ENCODE peak calls at places on chromosomes 5 and 9, in five cellular contexts. X is HepG2, T is A549, E is K562, D is HCT116. Y is an unnamed sample. For H3K4me1, the result is how much of the 10 kb centered on the place peaks cover.

GRCh38 chr9:114883709-114884108 is 46.7 kb downstream of the TNFSF8 start:
- DNase-seq in X (no peak), T (no peak), E (no peak), D (no peak), Y (no peak)

GRCh38 chr5:160271396-160271795 is 41.0 kb downstream of the CCNJL start:
- DNase-seq in X (no peak), T (no peak), E (no peak), D (no peak), Y (no peak)

GRCh38 chr5:149024477-149024876 is 38.4 kb downstream of the SH3TC2 start:
- DNase-seq in X (no peak), T (no peak), E (no peak), D (no peak), Y (no peak)

GRCh38 chr9:33112099-33112498 is 35.6 kb upstream of the SMU1 start:
- DNase-seq in X (no peak), T (no peak), E (no peak), D (no peak), Y (no peak)

GRCh38 chr5:109310315-109310714 is 99.5 kb downstream of the PJA2 start:
- DNase-seq in X (no peak), T (no peak), E (no peak), D (no peak), Y (no peak)

GRCh38 chr9:114789006-114789405 is 16.8 kb downstream of the TNFSF15 start:
- DNase-seq in X (no peak), T (no peak), E (no peak), D (no peak), Y (no peak)

GRCh38 chr5:115150512-115150911 is 19.2 kb downstream of the TRIM36 start:
- DNase-seq in X (no peak), T (no peak), E (no peak), D (no peak), Y (no peak)

GRCh38 chr5:169071-169727 is 22.1 kb upstream of the LRRC14B start:
- DNase-seq in X (no peak), T (no peak), E (no peak), D (no peak), Y (no peak)

GRCh38 chr9:127187231-127187956 is 65.0 kb upstream of the ANGPTL2 start:
- DNase-seq in X (peak), T (peak), E (peak), D (peak), Y (no peak)

GRCh38 chr5:61332369-61332745 is 299 bp downstream of the ZSWIM6 start:
- DNase-seq in X (no peak), T (no peak), E (no peak), D (no peak), Y (no peak)

GRCh38 chr5:172846249-172846648 is 12.2 kb downstream of the ERGIC1 start:
- DNase-seq in X (no peak), T (no peak), E (no peak), D (no peak), Y (no peak)

GRCh38 chr5:76766746-76767145 is 50.8 kb downstream of the F2R start:
- DNase-seq in X (no peak), T (no peak), E (no peak), D (peak), Y (no peak)

GRCh38 chr5:96302174-96302738 is 130.8 kb downstream of the PCSK1 start:
- DNase-seq in X (no peak), T (no peak), E (no peak), D (no peak), Y (no peak)

GRCh38 chr9:136596630-136597031 is 50.8 kb upstream of the NOTCH1 start:
- DNase-seq in X (peak), T (no peak), E (no peak), D (no peak), Y (no peak)

GRCh38 chr5:54624671-54625583 is 107.4 kb downstream of the SNX18 start:
- DNase-seq in X (no peak), T (no peak), E (no peak), D (no peak), Y (no peak)

GRCh38 chr9:129236441-129237145 is 58.5 kb upstream of the IER5L start:
- DNase-seq in X (no peak), T (no peak), E (no peak), D (no peak), Y (no peak)

GRCh38 chr5:39652036-39652435 is 227.3 kb upstream of the DAB2 start:
- DNase-seq in X (no peak), T (no peak), E (no peak), D (no peak), Y (no peak)

GRCh38 chr5:141657937-141658545 is 6.8 kb upstream of the FCHSD1 start:
- DNase-seq in X (peak), T (peak), E (peak), D (peak), Y (no peak)

GRCh38 chr9:81317223-81317622 is 372.1 kb downstream of the TLE1 start:
- DNase-seq in X (peak), T (no peak), E (no peak), D (no peak), Y (no peak)

GRCh38 chr9:108212179-108212578 is 643.6 kb downstream of the ACTL7B start:
- DNase-seq in X (no peak), T (no peak), E (no peak), D (no peak), Y (no peak)

GRCh38 chr5:66694036-66694435 is 97.8 kb downstream of the MAST4 start:
- DNase-seq in X (no peak), T (no peak), E (no peak), D (no peak), Y (no peak)

GRCh38 chr9:123322771-123323481 is 33.1 kb upstream of the CRB2 start:
- DNase-seq in X (no peak), T (no peak), E (no peak), D (no peak), Y (no peak)

GRCh38 chr9:134379774-134380431 is 53.6 kb downstream of the RXRA start:
- DNase-seq in X (no peak), T (peak), E (no peak), D (peak), Y (no peak)

GRCh38 chr5:153276151-153276550 is 214.3 kb upstream of the GRIA1 start:
- DNase-seq in X (peak), T (peak), E (peak), D (no peak), Y (no peak)

GRCh38 chr5:170292509-170292908 is 5.1 kb downstream of the LCP2 start:
- DNase-seq in X (no peak), T (no peak), E (no peak), D (no peak), Y (no peak)

GRCh38 chr5:134223406-134224251 is 2.2 kb downstream of the PPP2CA start:
- DNase-seq in X (no peak), T (peak), E (no peak), D (no peak), Y (no peak)

GRCh38 chr9:69379250-69379982 is 54.4 kb downstream of the ENTREP1 start:
- DNase-seq in X (no peak), T (peak), E (no peak), D (no peak), Y (no peak)

GRCh38 chr5:77993799-77994318 is 217.7 kb upstream of the TBCA start:
- DNase-seq in X (no peak), T (no peak), E (no peak), D (no peak), Y (no peak)

GRCh38 chr5:137778772-137779564 is 24.8 kb upstream of the HNRNPA0 start:
- DNase-seq in X (peak), T (peak), E (peak), D (peak), Y (peak)

GRCh38 chr9:84711936-84712335 is 42.4 kb downstream of the NTRK2 start:
- DNase-seq in X (no peak), T (peak), E (no peak), D (no peak), Y (no peak)

GRCh38 chr5:169941542-169941941 is 38.8 kb downstream of the INSYN2B start:
- DNase-seq in X (no peak), T (no peak), E (no peak), D (no peak), Y (no peak)

GRCh38 chr9:129125478-129125877 is 14.3 kb downstream of the PTPA start:
- DNase-seq in X (no peak), T (peak), E (no peak), D (peak), Y (no peak)

GRCh38 chr5:1727571-1727970 is 72.1 kb downstream of the MRPL36 start:
- DNase-seq in X (no peak), T (no peak), E (no peak), D (no peak), Y (no peak)

GRCh38 chr9:130474131-130474530 is 29.4 kb downstream of the ASS1 start:
- DNase-seq in X (no peak), T (no peak), E (no peak), D (no peak), Y (no peak)

GRCh38 chr5:39461007-39461682 is 36.4 kb upstream of the DAB2 start:
- DNase-seq in X (no peak), T (no peak), E (no peak), D (no peak), Y (no peak)

GRCh38 chr9:119216891-119217290 is 152.3 kb downstream of the BRINP1 start:
- DNase-seq in X (no peak), T (no peak), E (no peak), D (no peak), Y (no peak)

GRCh38 chr5:117394506-117395157 is 820.0 kb upstream of the SEMA6A start:
- DNase-seq in X (no peak), T (no peak), E (no peak), D (no peak), Y (no peak)

GRCh38 chr9:115739096-115739875 is 414.3 kb upstream of the PAPPA start:
- DNase-seq in X (no peak), T (no peak), E (no peak), D (no peak), Y (no peak)

GRCh38 chr9:22108581-22109370 is 99.7 kb upstream of the CDKN2B start:
- DNase-seq in X (no peak), T (no peak), E (no peak), D (no peak), Y (no peak)

DNA sequence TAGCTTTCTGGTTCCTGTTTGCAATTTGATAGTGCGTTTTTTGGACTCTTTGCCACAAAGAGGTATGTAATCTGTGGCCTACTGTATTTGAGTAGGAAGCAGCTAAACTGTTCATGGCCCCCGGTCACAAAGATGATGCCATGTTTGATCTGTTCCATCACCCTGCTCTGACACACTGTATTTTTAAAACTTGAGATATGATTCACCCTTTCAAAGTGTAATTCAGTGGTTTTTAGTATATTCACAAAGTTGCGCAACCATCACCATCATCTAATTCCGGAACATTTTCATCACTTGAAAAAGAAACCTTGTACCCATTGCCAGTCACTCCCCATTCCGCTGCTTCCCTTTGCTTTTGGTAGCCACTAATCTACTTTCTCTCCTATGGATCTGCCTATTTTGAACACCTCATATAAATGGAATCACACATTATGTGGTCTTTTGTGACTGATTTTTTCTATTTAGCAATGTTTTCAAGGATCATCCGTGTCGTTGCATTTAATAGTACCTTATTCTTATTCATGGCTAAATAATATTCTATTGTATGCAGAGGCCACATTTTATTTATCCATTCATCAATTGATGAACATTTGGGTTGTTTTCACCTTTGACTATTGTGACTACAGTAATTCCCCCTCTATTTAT is 141.6 kb downstream of the NR3C1 start:
- DNase-seq in X (no peak), T (no peak), E (no peak), D (no peak), Y (no peak)
- TF ChIP-seq REST in X (no peak), T (no peak), E (no peak), D (no peak), Y (no peak)

DNA sequence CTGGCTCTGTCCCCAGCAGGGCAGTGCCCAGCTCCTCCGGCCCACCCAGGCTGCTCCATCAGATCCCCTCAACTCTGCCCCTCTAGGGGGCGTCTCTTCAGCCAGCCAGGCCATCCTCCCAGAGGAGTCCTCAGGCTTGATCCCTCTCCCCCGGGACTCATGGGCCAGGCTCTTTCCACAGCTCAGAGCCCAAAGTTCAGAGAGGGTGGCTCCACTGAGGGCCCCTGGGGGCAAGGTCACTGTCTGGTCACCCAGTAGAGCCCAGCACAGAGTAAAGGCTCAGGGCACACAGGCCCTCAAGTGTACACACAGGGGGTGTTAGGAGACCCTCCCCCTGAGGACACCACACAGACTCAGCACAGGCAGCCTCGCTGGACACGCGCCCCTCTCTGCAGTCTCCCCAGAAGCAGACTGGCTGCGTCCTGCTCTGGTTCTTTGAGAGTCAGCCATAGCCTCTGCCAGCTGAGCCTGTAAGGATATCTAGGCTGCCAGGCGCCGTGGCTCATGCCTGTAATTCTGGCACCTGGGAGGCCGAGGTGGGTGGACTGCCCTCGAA is 64.8 kb downstream of the PAX5 start:
- DNase-seq in X (peak), T (no peak), E (no peak), D (no peak), Y (no peak)
- TF ChIP-seq CTCF in X (peak), T (no peak), E (no peak), D (no peak), Y (no peak)

GRCh38 chr5:132455614-132456115 is 34.9 kb downstream of the IRF1 start:
- DNase-seq in X (peak), T (no peak), E (no peak), D (no peak), Y (no peak)
- H3K4me1 ChIP-seq in X (half or more), T (under half), E (under half), D (under half), Y (under half)

DNA sequence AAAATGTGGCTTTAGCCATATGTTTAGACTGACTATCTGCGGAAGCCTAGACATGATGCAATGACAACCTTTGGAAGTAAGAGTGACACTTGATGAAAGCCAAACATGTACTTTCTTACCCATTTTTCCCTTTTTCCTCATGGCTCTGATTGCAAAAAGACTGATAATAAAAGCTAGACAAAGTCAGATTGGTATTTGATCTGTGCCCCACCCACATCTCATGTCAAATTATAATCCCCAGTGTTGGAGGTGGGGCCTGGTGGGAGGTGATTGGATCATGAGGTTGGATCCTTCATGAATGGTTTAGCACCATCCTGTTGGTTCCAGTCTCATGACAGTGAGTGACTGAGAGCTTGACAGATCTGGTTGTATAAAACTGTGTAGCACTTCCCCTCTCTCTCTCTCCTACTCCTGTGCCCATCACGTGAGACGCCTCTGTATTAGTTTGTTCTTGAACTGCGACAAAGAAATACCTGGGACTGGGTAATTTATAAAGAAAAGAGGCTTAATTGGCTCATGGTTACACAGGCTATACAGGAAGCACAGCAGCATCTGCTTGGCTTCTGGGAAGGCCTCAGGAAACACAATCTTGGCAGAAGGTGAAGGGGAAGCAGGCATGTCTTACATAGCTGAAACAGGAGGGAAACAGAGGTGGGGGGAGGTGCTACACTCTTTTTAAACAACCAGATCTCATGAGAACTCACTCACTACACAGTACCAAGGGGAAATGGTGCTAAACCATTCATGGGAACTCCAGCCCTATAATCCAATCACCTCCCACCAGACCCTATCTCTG is 243.3 kb upstream of the PIK3R1 start:
- DNase-seq in X (no peak), T (no peak), E (no peak), D (no peak), Y (no peak)
- TF ChIP-seq REST in X (no peak), T (no peak), E (no peak), D (no peak), Y (no peak)

GRCh38 chr9:106958955-106959657 is 96.1 kb downstream of the ZNF462 start:
- DNase-seq in X (no peak), T (no peak), E (no peak), D (no peak), Y (no peak)
- TF ChIP-seq CTCF in X (no peak), T (no peak), E (no peak), D (no peak), Y (no peak)

GRCh38 chr9:93288341-93288740 is 104.4 kb downstream of the WNK2 start:
- DNase-seq in X (peak), T (no peak), E (no peak), D (no peak), Y (no peak)
- H3K4me1 ChIP-seq in X (under half), T (under half), E (under half), D (under half), Y (under half)

GRCh38 chr9:76916231-76916630 is 10.3 kb upstream of the PRUNE2 start:
- DNase-seq in X (no peak), T (no peak), E (no peak), D (no peak), Y (no peak)

GRCh38 chr9:76910861-76911260 is 4.9 kb upstream of the PRUNE2 start:
- DNase-seq in X (no peak), T (no peak), E (no peak), D (no peak), Y (no peak)

GRCh38 chr9:76913467-76913866 is 7.6 kb upstream of the PRUNE2 start:
- DNase-seq in X (no peak), T (no peak), E (no peak), D (no peak), Y (no peak)

GRCh38 chr9:76911971-76912370 is 6.1 kb upstream of the PRUNE2 start:
- DNase-seq in X (no peak), T (no peak), E (no peak), D (peak), Y (no peak)

GRCh38 chr9:76912631-76913275 is 6.8 kb upstream of the PRUNE2 start:
- DNase-seq in X (no peak), T (no peak), E (no peak), D (peak), Y (no peak)
- TF ChIP-seq REST in X (no peak), T (no peak), E (no peak), D (no peak), Y (no peak)